ENCODE peak calls at places on chromosomes 3 and 15, in six cellular contexts. One of them, this sample, is unnamed.

GRCh38 chr3:178086419-178086818 is 449.8 kb upstream of the KCNMB2 start:
- DNase-seq in mammary epithelial cell: no peak
- DNase-seq in neural progenitor cell: no peak
- DNase-seq in HCT116: no peak
- DNase-seq in DND-41: no peak
- DNase-seq in GM23338: no peak
- DNase-seq in this sample: no peak

GRCh38 chr3:46613313-46614005 is 1.1 kb downstream of the FAM240A start:
- DNase-seq in GM23338: no peak
- DNase-seq in HCT116: no peak
- DNase-seq in DND-41: no peak
- DNase-seq in mammary epithelial cell: no peak
- DNase-seq in neural progenitor cell: no peak
- DNase-seq in this sample: no peak

GRCh38 chr15:22895465-22896190 is 57.2 kb downstream of the NIPA2 start:
- DNase-seq in neural progenitor cell: no peak
- DNase-seq in HCT116: peak
- DNase-seq in mammary epithelial cell: peak
- DNase-seq in DND-41: no peak
- DNase-seq in GM23338: no peak
- DNase-seq in this sample: peak

GRCh38 chr3:174439621-174440349 is 419.3 kb upstream of the NAALADL2 start:
- DNase-seq in HCT116: peak
- DNase-seq in DND-41: no peak
- DNase-seq in mammary epithelial cell: peak
- DNase-seq in GM23338: peak
- DNase-seq in neural progenitor cell: peak
- DNase-seq in this sample: peak

GRCh38 chr3:144760831-144761230 is 789.2 kb downstream of the DIPK2A start:
- DNase-seq in HCT116: no peak
- DNase-seq in mammary epithelial cell: peak
- DNase-seq in GM23338: no peak
- DNase-seq in neural progenitor cell: no peak
- DNase-seq in DND-41: no peak
- DNase-seq in this sample: peak

GRCh38 chr3:75655501-75655904 is 8.6 kb upstream of the FRG2C start:
- DNase-seq in GM23338: peak
- DNase-seq in neural progenitor cell: peak
- DNase-seq in HCT116: no peak
- DNase-seq in DND-41: no peak
- DNase-seq in mammary epithelial cell: no peak
- DNase-seq in this sample: no peak

GRCh38 chr3:136194409-136195257 is 1.5 kb downstream of the MSL2 start:
- DNase-seq in mammary epithelial cell: peak
- DNase-seq in DND-41: peak
- DNase-seq in GM23338: peak
- DNase-seq in HCT116: no peak
- DNase-seq in neural progenitor cell: peak
- DNase-seq in this sample: peak

GRCh38 chr3:161474691-161475090 is 21.9 kb upstream of the OTOL1 start:
- DNase-seq in GM23338: no peak
- DNase-seq in HCT116: no peak
- DNase-seq in mammary epithelial cell: no peak
- DNase-seq in neural progenitor cell: no peak
- DNase-seq in DND-41: no peak
- DNase-seq in this sample: no peak

GRCh38 chr3:142881445-142882224 is 7.2 kb downstream of the PCOLCE2 start:
- DNase-seq in neural progenitor cell: no peak
- DNase-seq in HCT116: no peak
- DNase-seq in DND-41: no peak
- DNase-seq in GM23338: no peak
- DNase-seq in mammary epithelial cell: no peak
- DNase-seq in this sample: no peak

GRCh38 chr15:75659928-75660645 is 12.4 kb downstream of the SNX33 start:
- DNase-seq in DND-41: no peak
- DNase-seq in neural progenitor cell: no peak
- DNase-seq in GM23338: no peak
- DNase-seq in mammary epithelial cell: no peak
- DNase-seq in HCT116: no peak
- DNase-seq in this sample: peak
- H3K27ac ChIP-seq in DND-41: no peak
- H3K27ac ChIP-seq in neural progenitor cell: no peak
- H3K27ac ChIP-seq in GM23338: no peak
- H3K27ac ChIP-seq in mammary epithelial cell: peak
- H3K27ac ChIP-seq in HCT116: peak
- H3K27ac ChIP-seq in this sample: peak

DNA sequence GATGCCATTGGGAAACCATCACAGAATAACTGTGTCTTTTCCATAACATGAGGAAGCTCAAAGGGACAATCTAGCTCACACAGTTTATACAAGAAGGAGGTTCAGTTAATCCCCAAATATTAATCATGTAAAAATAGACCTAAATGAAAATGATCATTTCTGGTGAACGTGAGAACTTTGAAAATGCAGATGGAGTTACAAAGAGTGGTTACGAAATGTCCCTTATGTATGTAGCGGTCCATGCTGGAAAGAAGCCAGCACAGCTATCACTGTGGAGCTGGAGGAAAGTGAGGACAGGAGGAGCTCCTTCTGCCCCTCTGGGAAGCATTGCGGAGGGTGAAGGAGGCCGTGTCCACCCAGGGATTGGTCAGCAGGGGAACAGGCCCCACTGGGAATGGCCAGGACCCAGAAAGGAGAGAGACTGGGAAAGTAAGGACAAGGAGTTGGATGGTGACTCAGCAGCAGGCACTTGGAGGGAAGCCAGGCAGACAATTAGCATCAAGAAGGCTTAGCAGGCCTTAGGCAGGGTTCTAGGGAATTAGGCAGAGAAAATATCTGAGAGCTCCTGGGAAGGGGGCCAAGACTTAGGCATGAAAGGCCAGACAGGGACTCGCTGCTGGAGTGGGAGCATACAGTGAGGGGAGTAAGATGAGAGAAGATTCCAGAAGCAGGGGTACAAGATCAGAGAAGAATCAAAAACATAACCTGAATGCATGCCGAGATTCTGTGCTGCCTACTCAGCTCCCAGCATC is 171.2 kb upstream of the UMPS start:
- DNase-seq in neural progenitor cell: no peak
- DNase-seq in DND-41: no peak
- DNase-seq in HCT116: peak
- DNase-seq in mammary epithelial cell: peak
- DNase-seq in GM23338: no peak
- DNase-seq in this sample: peak
- H3K4me2 ChIP-seq in neural progenitor cell: no peak
- H3K4me2 ChIP-seq in DND-41: no peak
- H3K4me2 ChIP-seq in HCT116: peak
- H3K4me2 ChIP-seq in mammary epithelial cell: no peak
- H3K4me2 ChIP-seq in GM23338: no peak
- H3K4me2 ChIP-seq in this sample: peak

GRCh38 chr3:130601662-130602061 is 84.7 kb downstream of the COL6A6 start:
- DNase-seq in HCT116: no peak
- DNase-seq in neural progenitor cell: no peak
- DNase-seq in mammary epithelial cell: peak
- DNase-seq in DND-41: no peak
- DNase-seq in GM23338: no peak
- DNase-seq in this sample: peak
- TF ChIP-seq EZH2 in HCT116: no peak
- TF ChIP-seq EZH2 in neural progenitor cell: no peak
- TF ChIP-seq EZH2 in mammary epithelial cell: no peak
- TF ChIP-seq EZH2 in DND-41: no peak
- TF ChIP-seq EZH2 in GM23338: no peak
- TF ChIP-seq EZH2 in this sample: no peak

GRCh38 chr15:42891569-42891968 is 29.0 kb downstream of the TTBK2 start:
- DNase-seq in HCT116: no peak
- DNase-seq in neural progenitor cell: no peak
- DNase-seq in GM23338: no peak
- DNase-seq in mammary epithelial cell: no peak
- DNase-seq in DND-41: no peak
- DNase-seq in this sample: peak

DNA sequence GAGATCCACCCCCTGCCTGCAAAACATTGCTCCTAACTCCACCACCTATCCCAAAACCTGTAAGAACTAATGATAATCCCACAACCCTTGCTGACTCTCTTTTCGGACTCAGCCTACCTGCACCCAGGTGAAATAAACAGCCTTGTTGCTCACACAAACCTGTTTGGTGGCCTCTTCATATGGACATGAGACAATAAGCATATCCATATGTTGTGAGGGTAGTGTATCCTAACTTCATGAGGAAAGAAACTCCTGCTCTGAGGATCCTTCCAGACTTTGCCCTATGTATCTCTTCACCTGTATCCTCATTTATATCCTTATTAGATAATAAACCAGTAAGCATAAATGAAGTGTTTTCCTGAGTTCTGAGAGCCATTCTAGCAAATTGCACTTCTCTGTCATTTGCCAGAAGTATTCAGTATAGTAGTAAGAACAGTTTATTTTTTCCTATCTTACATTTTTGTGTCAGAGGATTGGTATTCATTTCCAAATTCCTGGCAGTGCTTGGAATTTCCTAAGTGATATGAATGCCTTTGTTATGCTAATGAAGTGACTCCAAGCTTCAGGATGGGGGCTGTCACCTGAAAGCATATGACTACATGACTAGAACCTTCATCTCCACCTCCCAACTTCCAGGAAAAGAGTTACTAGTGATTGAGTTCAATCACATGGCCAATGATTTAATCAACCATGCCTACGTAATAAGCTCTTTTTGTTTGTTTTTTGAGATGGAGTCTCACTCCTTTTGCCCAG is 30.2 kb downstream of the TTBK2 start:
- DNase-seq in DND-41: no peak
- DNase-seq in mammary epithelial cell: peak
- DNase-seq in HCT116: no peak
- DNase-seq in neural progenitor cell: no peak
- DNase-seq in GM23338: peak
- DNase-seq in this sample: peak
- H3K27ac ChIP-seq in DND-41: no peak
- H3K27ac ChIP-seq in mammary epithelial cell: peak
- H3K27ac ChIP-seq in HCT116: no peak
- H3K27ac ChIP-seq in neural progenitor cell: no peak
- H3K27ac ChIP-seq in GM23338: peak
- H3K27ac ChIP-seq in this sample: peak

GRCh38 chr3:123325766-123326256 is 123.1 kb downstream of the ADCY5 start:
- DNase-seq in neural progenitor cell: no peak
- DNase-seq in HCT116: no peak
- DNase-seq in mammary epithelial cell: no peak
- DNase-seq in GM23338: no peak
- DNase-seq in DND-41: no peak
- DNase-seq in this sample: no peak
- H3K4me2 ChIP-seq in neural progenitor cell: no peak
- H3K4me2 ChIP-seq in HCT116: no peak
- H3K4me2 ChIP-seq in mammary epithelial cell: no peak
- H3K4me2 ChIP-seq in GM23338: no peak
- H3K4me2 ChIP-seq in DND-41: no peak
- H3K4me2 ChIP-seq in this sample: no peak

GRCh38 chr3:127822166-127822835 is at the start of gene MGLL:
- DNase-seq in mammary epithelial cell: peak
- DNase-seq in DND-41: no peak
- DNase-seq in neural progenitor cell: peak
- DNase-seq in HCT116: no peak
- DNase-seq in GM23338: peak
- DNase-seq in this sample: peak
- TF ChIP-seq EZH2 in mammary epithelial cell: no peak
- TF ChIP-seq EZH2 in DND-41: no peak
- TF ChIP-seq EZH2 in neural progenitor cell: peak
- TF ChIP-seq EZH2 in HCT116: no peak
- TF ChIP-seq EZH2 in GM23338: peak
- TF ChIP-seq EZH2 in this sample: no peak

GRCh38 chr15:64456634-64457108 is 3.7 kb upstream of the ZNF609 start:
- DNase-seq in DND-41: no peak
- DNase-seq in neural progenitor cell: no peak
- DNase-seq in GM23338: no peak
- DNase-seq in mammary epithelial cell: no peak
- DNase-seq in HCT116: no peak
- DNase-seq in this sample: peak
- H3K27ac ChIP-seq in DND-41: no peak
- H3K27ac ChIP-seq in neural progenitor cell: no peak
- H3K27ac ChIP-seq in GM23338: no peak
- H3K27ac ChIP-seq in mammary epithelial cell: no peak
- H3K27ac ChIP-seq in HCT116: no peak
- H3K27ac ChIP-seq in this sample: no peak

This sample was measured in fibroblast of lung.